ENCODE peak calls at places on chromosomes 7 and 10, in five cellular contexts. Y, Z, S, R and E are unnamed samples.

GRCh38 chr7:974820-975681 is at the start of gene COX19:
- DNase-seq in Y (peak), Z (peak), S (peak), R (peak), E (peak)

GRCh38 chr10:113853577-113854018 is 284 bp downstream of the DCLRE1A start:
- DNase-seq in Y (no peak), Z (no peak), S (no peak), R (no peak), E (no peak)

GRCh38 chr10:14971867-14972448 is 12.8 kb downstream of the MEIG1 start:
- DNase-seq in Y (peak), Z (peak), S (peak), R (peak), E (no peak)

GRCh38 chr10:80100861-80101695 is 22.6 kb downstream of the TMEM254 start:
- DNase-seq in Y (no peak), Z (no peak), S (no peak), R (no peak), E (no peak)

GRCh38 chr10:27153855-27154198 is 357 bp downstream of the YME1L1 start:
- DNase-seq in Y (peak), Z (no peak), S (peak), R (no peak), E (no peak)

GRCh38 chr7:2116903-2117680 is 115.7 kb downstream of the MAD1L1 start:
- DNase-seq in Y (no peak), Z (no peak), S (peak), R (no peak), E (peak)

GRCh38 chr10:70096016-70096704 is 36.5 kb downstream of the AIFM2 start:
- DNase-seq in Y (no peak), Z (no peak), S (no peak), R (no peak), E (no peak)

GRCh38 chr7:37853468-37853867 is 5.1 kb downstream of the NME8 start:
- DNase-seq in Y (peak), Z (no peak), S (no peak), R (no peak), E (no peak)

GRCh38 chr7:73526892-73527821 is 5.1 kb upstream of the BAZ1B start:
- DNase-seq in Y (no peak), Z (no peak), S (no peak), R (no peak), E (no peak)

GRCh38 chr10:3761916-3762708 is 22.9 kb downstream of the KLF6 start:
- DNase-seq in Y (peak), Z (no peak), S (no peak), R (no peak), E (no peak)

GRCh38 chr7:137882261-137882668 is 35.5 kb upstream of the DGKI start:
- DNase-seq in Y (peak), Z (no peak), S (no peak), R (no peak), E (no peak)

GRCh38 chr10:114995468-114995867 is 57.5 kb downstream of the TRUB1 start:
- DNase-seq in Y (peak), Z (no peak), S (no peak), R (no peak), E (no peak)

GRCh38 chr10:123043409-123043925 is 34.7 kb downstream of the ACADSB start:
- DNase-seq in Y (peak), Z (peak), S (peak), R (peak), E (peak)

GRCh38 chr7:159197066-159197975 is 52.7 kb upstream of the VIPR2 start:
- DNase-seq in Y (peak), Z (peak), S (no peak), R (no peak), E (no peak)

GRCh38 chr7:31663072-31663471 is 23.9 kb upstream of the PPP1R17 start:
- DNase-seq in Y (no peak), Z (no peak), S (no peak), R (no peak), E (no peak)

GRCh38 chr7:77328669-77329068 is 87.5 kb downstream of the GSAP start:
- DNase-seq in Y (no peak), Z (peak), S (no peak), R (no peak), E (no peak)

GRCh38 chr10:113058175-113058961 is 108.3 kb downstream of the TCF7L2 start:
- DNase-seq in Y (peak), Z (no peak), S (no peak), R (no peak), E (no peak)

GRCh38 chr7:43575506-43575905 is 7.4 kb upstream of the STK17A start:
- DNase-seq in Y (no peak), Z (no peak), S (no peak), R (no peak), E (no peak)

GRCh38 chr7:92837214-92837749 is 909 bp upstream of the CDK6 start:
- DNase-seq in Y (no peak), Z (no peak), S (no peak), R (peak), E (no peak)

GRCh38 chr10:58697691-58698090 is 185.0 kb downstream of the BICC1 start:
- DNase-seq in Y (no peak), Z (no peak), S (no peak), R (no peak), E (peak)

GRCh38 chr10:125795637-125796190 is 20.1 kb upstream of the MMP21 start:
- DNase-seq in Y (no peak), Z (no peak), S (no peak), R (no peak), E (no peak)

GRCh38 chr7:70135656-70136055 is 537.4 kb downstream of the AUTS2 start:
- DNase-seq in Y (no peak), Z (no peak), S (peak), R (no peak), E (no peak)

GRCh38 chr10:77478248-77478963 is 159.2 kb downstream of the KCNMA1 start:
- DNase-seq in Y (peak), Z (no peak), S (peak), R (no peak), E (no peak)

GRCh38 chr10:103745264-103746247 is 109.8 kb downstream of the SH3PXD2A start:
- DNase-seq in Y (no peak), Z (no peak), S (no peak), R (no peak), E (no peak)

GRCh38 chr7:134128829-134129228 is 1.7 kb downstream of the LRGUK start:
- DNase-seq in Y (no peak), Z (no peak), S (no peak), R (no peak), E (no peak)